ENCODE peak calls at places on chromosomes 2 and 18, in six cellular contexts. One of them, this sample, is unnamed.

GRCh38 chr2:98334439-98335078 is 11.7 kb upstream of the CNGA3 start:
- DNase-seq in naive thymus-derived CD4-positive, alpha-beta T cell: no peak
- DNase-seq in Ammon's horn: peak; percentile 20
- DNase-seq in Panc1: peak; percentile 20
- DNase-seq in astrocyte of the spinal cord: peak; percentile 86
- DNase-seq in immature natural killer cell: no peak
- DNase-seq in this sample: no peak

GRCh38 chr2:202043473-202043872 is 9.8 kb downstream of the FZD7 start:
- DNase-seq in astrocyte of the spinal cord: no peak
- DNase-seq in immature natural killer cell: no peak
- DNase-seq in Panc1: no peak
- DNase-seq in naive thymus-derived CD4-positive, alpha-beta T cell: no peak
- DNase-seq in Ammon's horn: no peak
- DNase-seq in this sample: no peak

GRCh38 chr2:54666131-54666637 is 57.3 kb upstream of the EML6 start:
- DNase-seq in Ammon's horn: no peak
- DNase-seq in astrocyte of the spinal cord: peak; percentile 87
- DNase-seq in Panc1: no peak
- DNase-seq in immature natural killer cell: no peak
- DNase-seq in naive thymus-derived CD4-positive, alpha-beta T cell: no peak
- DNase-seq in this sample: no peak

GRCh38 chr18:3579701-3580100 is 129.7 kb downstream of the TGIF1 start:
- DNase-seq in Panc1: no peak
- DNase-seq in Ammon's horn: no peak
- DNase-seq in naive thymus-derived CD4-positive, alpha-beta T cell: no peak
- DNase-seq in astrocyte of the spinal cord: peak; percentile 92
- DNase-seq in immature natural killer cell: no peak
- DNase-seq in this sample: no peak

GRCh38 chr2:213010106-213010779 is 141.2 kb downstream of the IKZF2 start:
- DNase-seq in Panc1: no peak
- DNase-seq in naive thymus-derived CD4-positive, alpha-beta T cell: no peak
- DNase-seq in Ammon's horn: no peak
- DNase-seq in immature natural killer cell: no peak
- DNase-seq in astrocyte of the spinal cord: no peak
- DNase-seq in this sample: no peak

GRCh38 chr2:130371723-130372054 is 15.8 kb downstream of the PTPN18 start:
- DNase-seq in immature natural killer cell: no peak
- DNase-seq in Panc1: no peak
- DNase-seq in astrocyte of the spinal cord: peak; percentile 50
- DNase-seq in Ammon's horn: no peak
- DNase-seq in naive thymus-derived CD4-positive, alpha-beta T cell: no peak
- DNase-seq in this sample: peak; percentile 82

GRCh38 chr2:161964070-161964645 is 109.9 kb downstream of the DPP4 start:
- DNase-seq in immature natural killer cell: no peak
- DNase-seq in Panc1: no peak
- DNase-seq in astrocyte of the spinal cord: no peak
- DNase-seq in naive thymus-derived CD4-positive, alpha-beta T cell: no peak
- DNase-seq in Ammon's horn: no peak
- DNase-seq in this sample: no peak

GRCh38 chr18:12944724-12945123 is 3.1 kb upstream of the SEH1L start:
- DNase-seq in naive thymus-derived CD4-positive, alpha-beta T cell: no peak
- DNase-seq in Panc1: no peak
- DNase-seq in immature natural killer cell: no peak
- DNase-seq in astrocyte of the spinal cord: peak; percentile 52
- DNase-seq in Ammon's horn: peak; percentile 9
- DNase-seq in this sample: no peak

GRCh38 chr2:85680707-85681353 is 12.8 kb upstream of the SFTPB start:
- DNase-seq in astrocyte of the spinal cord: no peak
- DNase-seq in Ammon's horn: peak; percentile 34
- DNase-seq in immature natural killer cell: no peak
- DNase-seq in naive thymus-derived CD4-positive, alpha-beta T cell: no peak
- DNase-seq in Panc1: no peak
- DNase-seq in this sample: no peak

GRCh38 chr2:123913266-123913810 is 111.7 kb upstream of the CNTNAP5 start:
- DNase-seq in immature natural killer cell: peak; percentile 17
- DNase-seq in naive thymus-derived CD4-positive, alpha-beta T cell: no peak
- DNase-seq in Panc1: no peak
- DNase-seq in Ammon's horn: no peak
- DNase-seq in astrocyte of the spinal cord: no peak
- DNase-seq in this sample: no peak

GRCh38 chr2:77119333-77119732 is 402.8 kb downstream of the LRRTM4 start:
- DNase-seq in astrocyte of the spinal cord: no peak
- DNase-seq in immature natural killer cell: no peak
- DNase-seq in Ammon's horn: no peak
- DNase-seq in Panc1: no peak
- DNase-seq in naive thymus-derived CD4-positive, alpha-beta T cell: no peak
- DNase-seq in this sample: no peak

GRCh38 chr2:98465456-98466201 is 21.0 kb downstream of the INPP4A start:
- DNase-seq in immature natural killer cell: peak; percentile 76
- DNase-seq in Panc1: no peak
- DNase-seq in astrocyte of the spinal cord: peak; percentile 67
- DNase-seq in Ammon's horn: peak; percentile 69
- DNase-seq in naive thymus-derived CD4-positive, alpha-beta T cell: peak; percentile 83
- DNase-seq in this sample: peak; percentile 90

GRCh38 chr2:218852911-218853667 is 6.5 kb upstream of the WNT6 start:
- DNase-seq in Panc1: peak; percentile 38
- DNase-seq in Ammon's horn: peak; percentile 80
- DNase-seq in naive thymus-derived CD4-positive, alpha-beta T cell: peak; percentile 60
- DNase-seq in immature natural killer cell: peak; percentile 32
- DNase-seq in astrocyte of the spinal cord: peak; percentile 55
- DNase-seq in this sample: peak; percentile 85

GRCh38 chr2:40451926-40452605 is at the start of gene SLC8A1:
- DNase-seq in immature natural killer cell: no peak
- DNase-seq in Panc1: no peak
- DNase-seq in naive thymus-derived CD4-positive, alpha-beta T cell: no peak
- DNase-seq in Ammon's horn: no peak
- DNase-seq in astrocyte of the spinal cord: no peak
- DNase-seq in this sample: peak; percentile 78

GRCh38 chr2:98730053-98730850 is 680 bp downstream of the MGAT4A start:
- DNase-seq in astrocyte of the spinal cord: no peak
- DNase-seq in Ammon's horn: peak; percentile 68
- DNase-seq in immature natural killer cell: peak; percentile 38
- DNase-seq in naive thymus-derived CD4-positive, alpha-beta T cell: peak; percentile 66
- DNase-seq in Panc1: no peak
- DNase-seq in this sample: peak; percentile 83

GRCh38 chr2:23412556-23413155 is 27.7 kb downstream of the KLHL29 start:
- DNase-seq in naive thymus-derived CD4-positive, alpha-beta T cell: no peak
- DNase-seq in Panc1: no peak
- DNase-seq in astrocyte of the spinal cord: peak; percentile 49
- DNase-seq in immature natural killer cell: no peak
- DNase-seq in Ammon's horn: no peak
- DNase-seq in this sample: no peak

GRCh38 chr2:221085376-221085900 is 486.7 kb downstream of the EPHA4 start:
- DNase-seq in naive thymus-derived CD4-positive, alpha-beta T cell: no peak
- DNase-seq in Panc1: no peak
- DNase-seq in immature natural killer cell: no peak
- DNase-seq in astrocyte of the spinal cord: no peak
- DNase-seq in Ammon's horn: no peak
- DNase-seq in this sample: no peak

GRCh38 chr2:8487461-8487932 is 194.4 kb upstream of the ID2 start:
- DNase-seq in immature natural killer cell: no peak
- DNase-seq in astrocyte of the spinal cord: peak; percentile 12
- DNase-seq in naive thymus-derived CD4-positive, alpha-beta T cell: no peak
- DNase-seq in Panc1: no peak
- DNase-seq in Ammon's horn: peak; percentile 69
- DNase-seq in this sample: no peak

GRCh38 chr2:218285604-218286003 is 6.7 kb downstream of the TMBIM1 start:
- DNase-seq in immature natural killer cell: peak; percentile 39
- DNase-seq in naive thymus-derived CD4-positive, alpha-beta T cell: no peak
- DNase-seq in Panc1: no peak
- DNase-seq in Ammon's horn: peak; percentile 71
- DNase-seq in astrocyte of the spinal cord: peak; percentile 43
- DNase-seq in this sample: no peak

GRCh38 chr2:174552891-174553290 is 44.7 kb downstream of the WIPF1 start:
- DNase-seq in astrocyte of the spinal cord: no peak
- DNase-seq in Panc1: no peak
- DNase-seq in immature natural killer cell: no peak
- DNase-seq in naive thymus-derived CD4-positive, alpha-beta T cell: no peak
- DNase-seq in Ammon's horn: no peak
- DNase-seq in this sample: no peak

GRCh38 chr2:157236404-157236803 is 21.1 kb upstream of the GALNT5 start:
- DNase-seq in Panc1: no peak
- DNase-seq in astrocyte of the spinal cord: no peak
- DNase-seq in Ammon's horn: no peak
- DNase-seq in naive thymus-derived CD4-positive, alpha-beta T cell: no peak
- DNase-seq in immature natural killer cell: no peak
- DNase-seq in this sample: no peak